ENCODE peak calls at places on chromosome 11, in four cellular contexts. One of them, this sample, is unnamed.
A peak's percentile ranks its signal among the peaks of the same experiment; 100 is the strongest.

GRCh38 chr11:72930011-72930410 is 115.8 kb downstream of the ATG16L2 start:
- DNase-seq in Peyer's patch: no peak
- DNase-seq in A549: no peak
- DNase-seq in esophagus squamous epithelium: no peak
- DNase-seq in this sample: no peak

GRCh38 chr11:57560146-57560545 is 7.3 kb downstream of the UBE2L6 start:
- DNase-seq in Peyer's patch: no peak
- DNase-seq in A549: no peak
- DNase-seq in esophagus squamous epithelium: no peak
- DNase-seq in this sample: no peak

GRCh38 chr11:131495417-131495816 is 125.0 kb downstream of the NTM start:
- DNase-seq in Peyer's patch: no peak
- DNase-seq in A549: no peak
- DNase-seq in esophagus squamous epithelium: no peak
- DNase-seq in this sample: no peak

GRCh38 chr11:34609850-34610249 is 11.0 kb upstream of the EHF start:
- DNase-seq in Peyer's patch: no peak
- DNase-seq in A549: peak; percentile 52
- DNase-seq in esophagus squamous epithelium: no peak
- DNase-seq in this sample: no peak

GRCh38 chr11:12232819-12233601 is 122.6 kb downstream of the MICAL2 start:
- DNase-seq in Peyer's patch: no peak
- DNase-seq in A549: peak; percentile 52
- DNase-seq in esophagus squamous epithelium: no peak
- DNase-seq in this sample: no peak

GRCh38 chr11:47330002-47330911 is 22.2 kb downstream of the MYBPC3 start:
- DNase-seq in Peyer's patch: no peak
- DNase-seq in A549: no peak
- DNase-seq in esophagus squamous epithelium: no peak
- DNase-seq in this sample: no peak

GRCh38 chr11:36452231-36452630 is 57.8 kb downstream of the TRAF6 start:
- DNase-seq in Peyer's patch: no peak
- DNase-seq in A549: no peak
- DNase-seq in esophagus squamous epithelium: no peak
- DNase-seq in this sample: no peak

GRCh38 chr11:68690671-68691401 is 6.5 kb downstream of the GAL start:
- DNase-seq in Peyer's patch: no peak
- DNase-seq in A549: no peak
- DNase-seq in esophagus squamous epithelium: no peak
- DNase-seq in this sample: no peak

GRCh38 chr11:61637287-61637686 is 42.9 kb upstream of the DAGLA start:
- DNase-seq in Peyer's patch: no peak
- DNase-seq in A549: no peak
- DNase-seq in esophagus squamous epithelium: no peak
- DNase-seq in this sample: no peak

GRCh38 chr11:28835790-28836189 is 727.6 kb downstream of the METTL15 start:
- DNase-seq in Peyer's patch: no peak
- DNase-seq in A549: peak; percentile 75
- DNase-seq in esophagus squamous epithelium: no peak
- DNase-seq in this sample: no peak

GRCh38 chr11:28833169-28833568 is 725.0 kb downstream of the METTL15 start:
- DNase-seq in Peyer's patch: no peak
- DNase-seq in A549: peak; percentile 41
- DNase-seq in esophagus squamous epithelium: no peak
- DNase-seq in this sample: no peak

GRCh38 chr11:28835317-28835716 is 727.1 kb downstream of the METTL15 start:
- DNase-seq in Peyer's patch: no peak
- DNase-seq in A549: no peak
- DNase-seq in esophagus squamous epithelium: no peak
- DNase-seq in this sample: no peak

GRCh38 chr11:28834877-28835276 is 726.7 kb downstream of the METTL15 start:
- DNase-seq in Peyer's patch: no peak
- DNase-seq in A549: peak; percentile 74
- DNase-seq in esophagus squamous epithelium: no peak
- DNase-seq in this sample: no peak

GRCh38 chr11:28833670-28834069 is 725.5 kb downstream of the METTL15 start:
- DNase-seq in Peyer's patch: no peak
- DNase-seq in A549: peak; percentile 94
- DNase-seq in esophagus squamous epithelium: no peak
- DNase-seq in this sample: no peak
- H3K27ac ChIP-seq in Peyer's patch: no peak overlapping the region
- H3K27ac ChIP-seq in A549: peak overlapping the region; percentile 95
- H3K27ac ChIP-seq in esophagus squamous epithelium: no peak overlapping the region
- H3K27ac ChIP-seq in this sample: no peak overlapping the region

GRCh38 chr11:6619021-6619745 is at the start of gene TPP1:
- DNase-seq in Peyer's patch: peak; percentile 89
- DNase-seq in A549: peak; percentile 94
- DNase-seq in esophagus squamous epithelium: peak; percentile 71
- DNase-seq in this sample: peak; percentile 90
- TF ChIP-seq POLR2A in Peyer's patch: peak; percentile 78
- TF ChIP-seq POLR2A in A549: peak; percentile 69
- TF ChIP-seq POLR2A in esophagus squamous epithelium: peak; percentile 73
- TF ChIP-seq POLR2A in this sample: peak; percentile 79

DNA sequence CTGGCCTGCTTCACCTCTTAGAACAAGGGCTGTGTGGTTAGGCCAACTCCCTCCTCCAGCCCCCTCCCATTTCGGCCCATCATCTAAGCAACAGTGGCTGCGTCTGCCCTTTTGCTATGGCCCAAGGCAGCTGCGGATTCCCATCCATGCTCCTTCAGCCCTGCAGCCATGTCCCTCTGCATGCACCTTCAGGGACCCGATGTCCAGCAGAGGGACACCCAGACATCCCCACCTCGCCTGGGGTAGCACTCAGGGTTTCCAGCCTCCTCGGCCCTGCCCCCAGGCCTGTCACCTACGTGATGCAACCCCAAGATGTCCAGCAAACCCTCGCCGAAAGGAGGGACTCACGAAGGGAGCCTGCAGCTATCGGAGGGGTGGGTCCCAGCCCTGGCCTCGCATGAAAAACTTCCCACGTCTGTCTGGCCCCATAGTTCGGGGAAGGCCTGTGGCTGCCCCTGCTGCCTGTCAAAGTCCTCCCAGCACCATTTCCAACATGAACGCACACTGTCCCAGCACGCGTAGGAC is 194.4 kb downstream of the CTTN start:
- DNase-seq in Peyer's patch: no peak
- DNase-seq in A549: no peak
- DNase-seq in esophagus squamous epithelium: no peak
- DNase-seq in this sample: no peak
- H3K9me3 ChIP-seq in Peyer's patch: no peaks in the 10 kb centered on the region
- H3K9me3 ChIP-seq in A549: no peaks in the 10 kb centered on the region
- H3K9me3 ChIP-seq in esophagus squamous epithelium: no peaks in the 10 kb centered on the region
- H3K9me3 ChIP-seq in this sample: no peaks in the 10 kb centered on the region

DNA sequence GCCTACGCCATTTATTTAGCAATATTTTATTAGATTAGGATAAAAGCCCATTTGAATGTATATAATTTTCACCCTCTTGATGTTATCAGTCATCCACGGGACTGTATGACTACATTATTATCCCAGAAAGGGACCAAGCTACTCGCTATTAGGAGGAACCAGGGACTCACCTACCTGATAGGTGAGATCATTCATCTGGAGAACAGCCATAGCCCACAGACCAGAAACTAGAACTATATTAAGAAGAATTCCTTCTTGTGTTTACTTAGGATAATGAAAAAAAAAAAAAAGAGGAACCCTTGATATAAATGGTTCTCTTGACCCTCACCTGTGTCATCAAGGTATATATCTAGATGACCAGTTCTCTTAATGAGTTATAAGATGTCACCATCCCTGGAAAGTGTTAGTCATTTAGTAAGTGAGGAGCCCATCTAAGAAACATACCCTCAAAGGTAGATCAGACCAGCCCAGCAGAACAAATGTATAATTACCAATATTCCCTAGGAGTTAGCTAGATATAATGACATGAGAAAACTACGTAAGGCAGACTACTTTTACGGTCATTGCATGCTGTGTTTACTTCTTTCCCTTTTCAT is 8.0 kb downstream of the SIK3 start:
- DNase-seq in Peyer's patch: no peak
- DNase-seq in A549: no peak
- DNase-seq in esophagus squamous epithelium: no peak
- DNase-seq in this sample: no peak
- H3K27ac ChIP-seq in Peyer's patch: no peak overlapping the region
- H3K27ac ChIP-seq in A549: no peak overlapping the region
- H3K27ac ChIP-seq in esophagus squamous epithelium: peak overlapping the region; percentile 43
- H3K27ac ChIP-seq in this sample: no peak overlapping the region